ENCODE peak calls at places on chromosome 22, in six cellular contexts. U is H1, I is GM12891, G is GM12878, R is HepG2, O is K562. S is an unnamed sample.

GRCh38 chr22:48365386-48365785 is 1462.3 kb downstream of the BRD1 start:
- DNase-seq in O (no peak), U (no peak), I (no peak), G (no peak), R (no peak), S (no peak)

GRCh38 chr22:40024201-40025061 is 29.7 kb downstream of the FAM83F start:
- DNase-seq in G (no peak), I (peak; percentile 87), O (peak; percentile 81), R (peak; percentile 54), U (no peak), S (peak; percentile 82)

GRCh38 chr22:49294656-49295464 is 532.8 kb downstream of the BRD1 start:
- DNase-seq in R (no peak), O (no peak), G (no peak), U (no peak), I (no peak), S (no peak)

GRCh38 chr22:26056455-26056854 is 112.8 kb upstream of the SEZ6L start:
- DNase-seq in I (no peak), R (no peak), U (no peak), G (no peak), O (no peak), S (no peak)

GRCh38 chr22:27620367-27621154 is 181.0 kb downstream of the MN1 start:
- DNase-seq in U (no peak), I (no peak), R (no peak), O (no peak), G (no peak), S (no peak)

GRCh38 chr22:35549338-35549737 is 8.7 kb downstream of the RASD2 start:
- DNase-seq in R (no peak), U (no peak), O (no peak), I (no peak), G (no peak), S (no peak)

GRCh38 chr22:49867303-49868250 is 13.9 kb downstream of the ZBED4 start:
- DNase-seq in U (no peak), R (peak; percentile 66), I (no peak), G (no peak), O (no peak), S (no peak)

GRCh38 chr22:39070186-39070585 is 6.9 kb upstream of the APOBEC3G start:
- DNase-seq in I (no peak), O (no peak), G (no peak), R (no peak), U (no peak), S (no peak)

GRCh38 chr22:28907311-28908008 is 24.1 kb downstream of the ZNRF3 start:
- DNase-seq in I (no peak), U (no peak), R (no peak), O (no peak), G (peak; percentile 89), S (peak; percentile 37)
- TF ChIP-seq TAF1 in I (no peak), U (no peak), R (no peak), O (no peak), G (no peak), S (no peak)

DNA sequence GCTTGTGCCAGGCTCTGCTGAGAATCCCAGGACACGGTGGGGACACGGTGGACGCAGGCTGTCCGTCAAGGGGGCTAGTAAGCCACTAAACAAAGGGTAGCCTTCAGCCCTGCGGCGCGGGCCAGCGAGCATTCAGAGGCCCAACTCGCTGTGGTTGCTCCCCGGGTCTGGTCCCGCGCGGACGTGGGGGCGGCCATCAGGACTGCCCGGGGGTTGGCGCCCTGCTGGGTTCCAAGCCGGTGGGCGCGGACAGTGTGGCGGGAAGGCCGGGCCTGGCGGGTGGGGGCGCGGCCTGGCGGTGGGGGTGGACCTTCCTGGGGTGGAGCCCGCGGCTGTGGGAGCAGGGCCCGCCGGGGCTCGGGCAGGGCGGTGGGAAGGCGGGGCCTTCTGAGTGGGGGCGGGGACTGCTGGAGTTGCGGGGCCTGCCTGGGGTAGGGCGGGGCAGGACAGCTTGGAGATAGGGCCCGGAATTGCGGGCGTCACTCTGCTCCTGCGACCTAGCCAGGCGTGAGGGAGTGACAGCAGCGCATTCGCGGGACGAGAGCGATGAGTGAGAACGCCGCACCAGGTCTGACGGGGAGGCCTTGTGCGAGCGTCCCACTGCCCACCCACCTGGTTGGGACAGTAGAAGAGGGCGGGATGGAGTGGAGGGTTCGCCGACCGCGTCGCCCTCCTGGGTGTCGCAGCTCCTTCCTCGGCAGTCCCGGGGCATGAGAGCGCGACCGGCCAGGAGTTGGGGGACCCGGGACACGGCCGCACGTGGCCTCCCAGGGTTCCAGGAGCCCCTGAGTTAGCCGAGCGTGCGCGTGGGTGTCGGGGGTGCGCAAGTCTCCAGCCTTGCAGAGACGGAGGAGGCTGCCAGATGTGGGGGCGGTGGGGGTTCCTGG is at the start of gene SERHL2:
- DNase-seq in U (peak; percentile 31), O (peak; percentile 95), R (peak; percentile 68), G (peak; percentile 28), I (peak; percentile 86), S (peak; percentile 78)
- TF ChIP-seq POLR2AphosphoS5 in U (no peak), O (peak; percentile 60), R (no peak), G (no peak), I (no peak), S (no peak)

DNA sequence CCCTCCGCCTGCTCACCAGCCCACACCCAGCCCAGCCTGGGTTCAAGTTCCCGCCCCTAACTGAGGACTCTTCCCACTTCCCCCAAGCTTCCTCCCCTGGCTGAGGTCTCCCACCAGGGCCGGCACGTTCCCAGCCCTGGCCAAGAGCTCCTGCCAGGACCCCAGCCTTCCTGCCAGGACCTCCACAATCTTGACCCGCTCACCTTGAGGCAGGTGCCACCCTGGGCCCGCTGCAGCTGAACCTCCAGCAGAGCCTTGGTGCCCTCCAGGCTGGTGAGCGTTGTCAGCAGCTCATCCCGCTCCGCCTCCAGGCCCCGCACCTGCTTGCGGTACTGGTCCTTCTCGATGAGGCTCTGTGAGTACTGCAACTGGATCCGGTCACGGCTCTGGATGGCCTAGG is 13.2 kb downstream of the CARD10 start:
- DNase-seq in G (no peak), U (no peak), I (no peak), O (no peak), R (no peak), S (no peak)
- TF ChIP-seq POLR2A in G (no peak), U (no peak), I (no peak), O (no peak), R (no peak), S (no peak)

GRCh38 chr22:46483353-46483752 is 54.1 kb downstream of the CELSR1 start:
- DNase-seq in U (no peak), I (no peak), R (no peak), G (peak; percentile 24), O (no peak), S (no peak)
- TF ChIP-seq TAF1 in U (no peak), I (no peak), R (no peak), G (no peak), O (no peak), S (no peak)

DNA sequence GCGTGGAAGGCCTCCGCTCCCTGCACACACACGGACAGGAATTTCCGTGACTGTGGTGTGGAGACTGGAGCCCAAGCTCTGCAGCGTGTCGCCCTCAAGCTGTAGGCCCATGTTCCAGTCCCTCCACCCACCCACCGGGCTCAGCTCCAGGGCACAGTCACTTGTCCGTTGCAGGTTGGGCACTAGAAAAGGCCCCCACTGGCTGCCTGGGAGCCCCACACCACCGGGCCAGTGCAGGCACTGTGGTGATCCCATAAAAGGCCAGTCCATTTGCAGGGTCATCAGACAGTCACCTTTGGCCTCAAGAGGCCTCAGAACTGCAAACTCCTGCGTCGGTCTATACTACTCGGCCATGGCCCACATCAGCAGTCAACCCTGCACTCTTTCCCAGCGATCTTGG is 16.3 kb downstream of the RAB36 start:
- DNase-seq in O (no peak), R (no peak), G (no peak), U (no peak), I (no peak), S (no peak)
- TF ChIP-seq POLR2AphosphoS5 in O (no peak), R (no peak), G (no peak), U (no peak), I (no peak), S (no peak)

GRCh38 chr22:17777005-17777716 is 2.9 kb upstream of the BID start:
- DNase-seq in I (peak; percentile 78), O (peak; percentile 55), G (peak; percentile 87), U (no peak), R (peak; percentile 53), S (peak; percentile 76)
- TF ChIP-seq POLR2A in I (peak; percentile 92), O (peak; percentile 53), G (peak; percentile 89), U (no peak), R (peak; percentile 77), S (peak; percentile 92)